ENCODE peak calls at places on chromosomes 16 and 17, in six cellular contexts. J is adrenal gland; D is Peyer's patch; O is uterus; E is HFFc6; T is CD8-positive, alpha-beta T cell. A is an unnamed sample.

GRCh38 chr17:31511583-31511982 is 120.1 kb downstream of the RAB11FIP4 start:
- DNase-seq in J (no peak), D (no peak), O (no peak), E (no peak), T (no peak), A (no peak)

GRCh38 chr17:48795444-48796162 is 21.4 kb downstream of the TTLL6 start:
- DNase-seq in J (no peak), D (peak; percentile 79), O (peak; percentile 55), E (peak; percentile 73), T (no peak), A (no peak)

GRCh38 chr16:15777533-15778203 is 79.2 kb downstream of the MYH11 start:
- DNase-seq in J (no peak), D (no peak), O (no peak), E (peak; percentile 27), T (no peak), A (no peak)

GRCh38 chr16:49414651-49415050 is 41.0 kb downstream of the C16orf78 start:
- DNase-seq in J (no peak), D (no peak), O (no peak), E (no peak), T (no peak), A (no peak)

GRCh38 chr17:1485748-1486376 is 6.6 kb downstream of the MYO1C start:
- DNase-seq in J (peak; percentile 64), D (peak; percentile 85), O (peak; percentile 72), E (peak; percentile 59), T (peak; percentile 47), A (peak; percentile 71)

GRCh38 chr17:39536468-39536867 is 71.3 kb downstream of the NEUROD2 start:
- DNase-seq in J (no peak), D (no peak), O (no peak), E (no peak), T (no peak), A (no peak)

GRCh38 chr16:52113812-52114211 is 433.1 kb downstream of the TOX3 start:
- DNase-seq in J (no peak), D (no peak), O (no peak), E (no peak), T (no peak), A (no peak)

GRCh38 chr16:35188288-35189155 is 1729.1 kb downstream of the TP53TG3F start:
- DNase-seq in J (no peak), D (no peak), O (no peak), E (peak; percentile 7), T (no peak), A (no peak)

GRCh38 chr16:7404217-7404616 is 71.6 kb downstream of the RBFOX1 start:
- DNase-seq in J (no peak), D (no peak), O (no peak), E (no peak), T (no peak), A (no peak)

GRCh38 chr17:79340771-79341528 is 266.3 kb downstream of the ENGASE start:
- DNase-seq in J (no peak), D (peak; percentile 64), O (no peak), E (no peak), T (no peak), A (peak; percentile 51)

GRCh38 chr17:48543854-48544355 is 1.0 kb downstream of the HOXB2 start:
- DNase-seq in J (no peak), D (no peak), O (no peak), E (no peak), T (peak; percentile 17), A (peak; percentile 28)

GRCh38 chr17:32142857-32143524 is 689 bp downstream of the RHOT1 start:
- DNase-seq in J (peak; percentile 88), D (peak; percentile 75), O (peak; percentile 18), E (peak; percentile 48), T (no peak), A (peak; percentile 26)

GRCh38 chr16:71537643-71538042 is 11.4 kb downstream of the CHST4 start:
- DNase-seq in J (peak; percentile 69), D (peak; percentile 78), O (no peak), E (peak; percentile 32), T (no peak), A (no peak)

GRCh38 chr16:60127196-60127595 is 1393.1 kb upstream of the GOT2 start:
- DNase-seq in J (no peak), D (no peak), O (no peak), E (no peak), T (no peak), A (no peak)

GRCh38 chr17:79046501-79047280 is 22.7 kb downstream of the C1QTNF1 start:
- DNase-seq in J (no peak), D (no peak), O (no peak), E (no peak), T (no peak), A (no peak)

GRCh38 chr17:40539711-40540411 is 25.4 kb downstream of the CCR7 start:
- DNase-seq in J (no peak), D (no peak), O (no peak), E (no peak), T (no peak), A (no peak)

GRCh38 chr17:79615446-79615845 is 4.6 kb upstream of the RBFOX3 start:
- DNase-seq in J (no peak), D (no peak), O (no peak), E (no peak), T (no peak), A (no peak)

GRCh38 chr16:87086156-87086555 is 231.0 kb downstream of the C16orf95 start:
- DNase-seq in J (no peak), D (no peak), O (no peak), E (peak; percentile 34), T (no peak), A (no peak)

GRCh38 chr17:50056217-50056960 is 479 bp downstream of the ITGA3 start:
- DNase-seq in J (peak; percentile 71), D (peak; percentile 81), O (peak; percentile 68), E (peak; percentile 62), T (peak; percentile 42), A (peak; percentile 48)

GRCh38 chr16:559411-560207 is 585 bp upstream of the PRR35 start:
- DNase-seq in J (no peak), D (no peak), O (no peak), E (no peak), T (no peak), A (no peak)
- TF ChIP-seq CTCF in J (no peak), D (no peak), O (no peak), E (no peak), T (no peak), A (no peak)

DNA sequence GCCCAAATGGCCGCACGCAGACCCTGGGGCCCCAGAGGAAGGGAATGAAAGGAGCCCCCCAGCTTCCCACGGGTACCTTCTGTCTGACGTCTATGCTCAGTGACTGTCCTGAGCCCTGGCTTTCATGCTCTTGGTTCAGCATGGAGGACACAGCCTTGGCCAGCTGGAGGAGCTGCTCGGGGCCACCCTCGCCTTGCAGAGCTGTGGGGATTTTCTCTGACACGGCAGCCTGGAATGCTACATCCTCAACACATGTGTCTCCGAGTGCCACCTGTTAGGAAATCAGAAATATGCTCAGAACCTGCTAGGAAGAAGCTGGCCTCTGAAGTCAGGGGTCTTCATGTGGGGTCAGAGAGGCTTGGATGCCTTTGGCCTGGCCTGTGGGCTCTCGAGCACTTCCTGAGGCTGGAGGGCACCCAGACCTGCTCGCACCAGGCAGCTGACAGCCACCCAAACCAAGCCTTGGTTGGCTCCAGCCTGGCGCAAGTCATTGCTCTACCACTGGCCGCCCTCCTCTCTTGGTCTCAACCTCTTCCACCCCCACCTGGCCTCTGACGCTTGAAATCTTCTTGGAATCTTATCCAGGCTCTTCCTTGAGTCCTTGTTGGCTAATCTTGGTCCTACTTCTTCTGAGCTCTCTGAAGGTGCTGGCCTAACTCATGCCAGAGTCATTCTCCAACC is 63.7 kb upstream of the BCO1 start:
- DNase-seq in J (no peak), D (no peak), O (no peak), E (peak; percentile 19), T (no peak), A (no peak)
- TF ChIP-seq CTCF in J (no peak), D (no peak), O (no peak), E (peak; percentile 21), T (no peak), A (no peak)

GRCh38 chr17:74008196-74008595 is 195.3 kb upstream of the RPL38 start:
- DNase-seq in J (no peak), D (no peak), O (no peak), E (no peak), T (no peak), A (no peak)
- TF ChIP-seq CTCF in J (no peak), D (no peak), O (no peak), E (no peak), T (no peak), A (no peak)

GRCh38 chr16:46690281-46691178 is 1.1 kb downstream of the ORC6 start:
- DNase-seq in J (no peak), D (peak; percentile 52), O (no peak), E (no peak), T (no peak), A (no peak)

GRCh38 chr16:46687486-46687885 is 1.5 kb downstream of the VPS35 start:
- DNase-seq in J (no peak), D (no peak), O (no peak), E (no peak), T (no peak), A (no peak)

GRCh38 chr16:46688101-46688656 is 799 bp downstream of the VPS35 start:
- DNase-seq in J (peak; percentile 46), D (peak; percentile 75), O (no peak), E (peak; percentile 16), T (no peak), A (no peak)

GRCh38 chr16:46689492-46690280 is at the start of gene ORC6:
- DNase-seq in J (peak; percentile 100), D (peak; percentile 99), O (peak; percentile 98), E (peak; percentile 96), T (peak; percentile 96), A (peak; percentile 91)

DNA sequence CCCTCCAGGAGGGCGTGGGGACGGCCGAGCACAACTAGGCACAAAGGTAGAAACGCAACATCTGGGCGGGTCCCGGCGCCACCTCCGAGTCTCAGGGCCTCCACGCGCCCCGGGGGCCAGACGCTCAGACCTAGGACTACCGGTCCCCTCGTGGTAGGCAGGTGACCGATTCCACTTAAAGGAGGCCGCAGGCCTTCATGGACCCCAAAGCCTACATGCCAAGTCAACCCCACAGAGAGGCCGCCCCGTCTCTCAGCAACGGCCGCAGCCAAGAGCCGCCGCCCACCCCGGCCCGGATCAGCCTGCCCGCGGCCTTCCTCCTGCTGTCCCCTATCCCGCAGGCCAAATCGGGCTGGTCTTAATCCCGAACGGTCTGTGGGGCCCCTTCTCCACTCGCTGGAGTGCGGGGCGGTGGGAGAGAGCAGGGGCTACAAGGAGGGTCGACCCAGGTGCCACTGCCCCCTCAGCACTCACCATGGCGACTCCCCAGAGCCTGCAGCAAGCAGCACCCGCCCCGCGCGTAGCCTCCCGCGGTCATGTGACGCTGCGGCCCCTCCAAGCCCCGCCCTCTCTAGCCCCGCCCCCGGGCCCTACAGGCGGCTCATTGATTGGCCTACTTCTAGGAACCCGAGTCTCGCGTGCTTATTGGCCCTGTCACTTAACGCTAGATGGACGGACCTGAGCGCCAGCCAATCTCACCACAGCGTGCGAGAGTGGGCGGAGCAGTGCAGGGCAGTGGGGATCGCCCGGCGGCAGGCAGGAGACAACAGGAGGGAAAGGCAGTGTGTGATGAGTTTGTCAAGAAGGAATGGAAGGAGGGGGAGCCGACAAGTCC is at the start of gene VPS35:
- DNase-seq in J (peak; percentile 100), D (peak; percentile 100), O (peak; percentile 99), E (peak; percentile 98), T (peak; percentile 99), A (peak; percentile 99)
- TF ChIP-seq CTCF in J (no peak), D (no peak), O (no peak), E (peak; percentile 51), T (no peak), A (no peak)